ENCODE peak calls at places on chromosomes 1 and 21, in four cellular contexts. A, O, M and E are unnamed samples. For H3K4me1, the result is how much of the 10 kb centered on the place peaks cover.

GRCh38 chr1:24415334-24415909 is at the start of gene NIPAL3:
- DNase-seq in M (peak), A (peak), O (peak), E (peak)

GRCh38 chr1:221708987-221709386 is 32.9 kb downstream of the DUSP10 start:
- DNase-seq in A (peak), O (peak), M (no peak), E (no peak)

GRCh38 chr1:165492845-165493244 is 47.9 kb upstream of the RXRG start:
- DNase-seq in O (no peak), A (no peak), M (no peak), E (no peak)

GRCh38 chr1:15749399-15750291 is 7.3 kb downstream of the TMEM82 start:
- DNase-seq in M (no peak), A (no peak), O (peak), E (no peak)

GRCh38 chr1:11707621-11708276 is 16.2 kb downstream of the DRAXIN start:
- DNase-seq in M (peak), A (no peak), O (peak), E (no peak)

GRCh38 chr1:100279358-100279923 is 13.4 kb downstream of the RTCA start:
- DNase-seq in M (no peak), O (no peak), A (no peak), E (no peak)

GRCh38 chr1:67126111-67126746 is 8.5 kb downstream of the C1orf141 start:
- DNase-seq in O (no peak), M (no peak), A (peak), E (no peak)

GRCh38 chr1:54294846-54295245 is 94.9 kb downstream of the MRPL37 start:
- DNase-seq in M (no peak), O (no peak), A (peak), E (no peak)

GRCh38 chr1:201175820-201176500 is 14.7 kb upstream of the IGFN1 start:
- DNase-seq in A (no peak), M (no peak), O (no peak), E (no peak)

GRCh38 chr21:29257701-29258100 is 41.0 kb upstream of the BACH1 start:
- DNase-seq in M (no peak), O (no peak), A (no peak), E (peak)

GRCh38 chr1:167121375-167122120 is 27.7 kb downstream of the STYXL2 start:
- DNase-seq in O (peak), M (no peak), A (no peak), E (no peak)

GRCh38 chr1:111032295-111032897 is 68.7 kb upstream of the LRIF1 start:
- DNase-seq in A (peak), M (no peak), O (no peak), E (no peak)

GRCh38 chr1:67674260-67675011 is 10.6 kb upstream of the GADD45A start:
- DNase-seq in O (peak), A (peak), M (peak), E (no peak)

GRCh38 chr1:25744140-25744581 is 55.8 kb upstream of the SELENON start:
- DNase-seq in M (peak), A (peak), O (peak), E (peak)

GRCh38 chr1:24981632-24982007 is 51.5 kb upstream of the RUNX3 start:
- DNase-seq in M (no peak), O (no peak), A (no peak), E (no peak)

GRCh38 chr1:206885341-206886060 is 11.7 kb upstream of the IL24 start:
- DNase-seq in O (no peak), M (no peak), A (no peak), E (no peak)

GRCh38 chr1:223754681-223755431 is 42.5 kb downstream of the CAPN2 start:
- DNase-seq in O (no peak), A (no peak), M (no peak), E (no peak)
- H3K4me3 ChIP-seq in O (no peak), A (no peak), M (no peak), E (no peak)

GRCh38 chr1:32257227-32257508 is 6.1 kb downstream of the LCK start:
- DNase-seq in M (no peak), O (no peak), A (no peak), E (no peak)
- H3K4me1 ChIP-seq in M (under half), O (under half), A (under half), E (under half)

GRCh38 chr1:231357831-231358354 is 19.8 kb downstream of the SPRTN start:
- DNase-seq in O (peak), A (peak), M (no peak), E (no peak)
- TF ChIP-seq CTCF in O (peak), A (peak), M (peak), E (peak)

DNA sequence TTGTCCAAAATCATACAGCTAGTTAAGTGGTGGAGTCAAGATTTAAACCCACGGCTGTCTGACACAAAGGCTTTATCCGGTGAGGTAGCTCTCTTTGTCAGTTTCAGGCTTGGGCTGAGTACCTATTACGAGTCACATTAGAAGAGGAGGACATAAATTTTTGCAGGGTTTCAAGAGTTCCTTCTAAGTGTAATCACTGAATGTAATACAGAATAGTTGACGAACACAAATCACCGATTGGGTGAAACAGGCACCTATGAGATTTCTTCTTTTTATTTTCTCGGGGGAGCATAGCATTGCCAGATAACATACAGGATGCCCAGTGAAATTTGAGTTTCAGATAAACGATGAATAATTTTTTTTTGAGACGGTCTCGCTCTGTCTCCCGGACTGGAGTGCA is 847 bp downstream of the PSMD4 start:
- DNase-seq in M (no peak), A (peak), O (no peak), E (no peak)
- H3K4me3 ChIP-seq in M (peak), A (peak), O (peak), E (peak)